ENCODE peak calls at places on chromosomes 16 and 17, in eight cellular contexts. H, S, I, B, T, Z, L and A are unnamed samples.

GRCh38 chr16:86300746-86301480 is 209.4 kb upstream of the FOXF1 start:
- DNase-seq in H (no peak), S (no peak), I (no peak), B (no peak), T (no peak), Z (no peak), L (peak), A (no peak)

GRCh38 chr16:5509794-5510193 is 412.2 kb upstream of the EEF2KMT start:
- DNase-seq in H (no peak), S (no peak), I (no peak), B (no peak), T (no peak), Z (no peak), L (no peak), A (no peak)

GRCh38 chr17:27457731-27458523 is 1.7 kb downstream of the KSR1 start:
- DNase-seq in H (no peak), S (no peak), I (no peak), B (no peak), T (peak), Z (peak), L (peak), A (peak)

GRCh38 chr17:40910441-40910841 is 25.4 kb upstream of the KRT20 start:
- DNase-seq in H (no peak), S (no peak), I (no peak), B (no peak), T (no peak), Z (peak), L (no peak), A (no peak)

GRCh38 chr17:60597297-60597696 is 2.7 kb upstream of the PPM1D start:
- DNase-seq in H (no peak), S (no peak), I (no peak), B (no peak), T (no peak), Z (no peak), L (no peak), A (no peak)

GRCh38 chr16:70746708-70747424 is 54.1 kb downstream of the VAC14 start:
- DNase-seq in H (peak), S (peak), I (no peak), B (peak), T (no peak), Z (peak), L (peak), A (no peak)

GRCh38 chr16:12276631-12277030 is 300.1 kb downstream of the SNX29 start:
- DNase-seq in H (no peak), S (no peak), I (no peak), B (no peak), T (no peak), Z (peak), L (no peak), A (no peak)

GRCh38 chr17:76408037-76408849 is 23.8 kb downstream of the SPHK1 start:
- DNase-seq in H (no peak), S (peak), I (peak), B (peak), T (peak), Z (peak), L (no peak), A (no peak)

GRCh38 chr16:15055141-15056053 is 477 bp downstream of the NTAN1 start:
- DNase-seq in H (no peak), S (peak), I (no peak), B (no peak), T (peak), Z (peak), L (peak), A (peak)

GRCh38 chr17:80180192-80180591 is 10.4 kb downstream of the CARD14 start:
- DNase-seq in H (no peak), S (no peak), I (no peak), B (no peak), T (no peak), Z (no peak), L (no peak), A (no peak)

GRCh38 chr17:43881758-43882505 is 25.4 kb downstream of the MPP2 start:
- DNase-seq in H (no peak), S (no peak), I (no peak), B (no peak), T (no peak), Z (no peak), L (no peak), A (no peak)

GRCh38 chr17:64984776-64985521 is 65.7 kb upstream of the LRRC37A3 start:
- DNase-seq in H (no peak), S (peak), I (no peak), B (no peak), T (peak), Z (peak), L (no peak), A (no peak)

GRCh38 chr17:28916302-28916934 is 13.5 kb upstream of the DHRS13 start:
- DNase-seq in H (no peak), S (peak), I (no peak), B (no peak), T (peak), Z (peak), L (no peak), A (peak)

GRCh38 chr17:61738249-61738648 is 125.1 kb downstream of the BRIP1 start:
- DNase-seq in H (no peak), S (no peak), I (no peak), B (no peak), T (no peak), Z (no peak), L (no peak), A (no peak)

GRCh38 chr17:67999291-67999911 is 3.1 kb upstream of the C17orf58 start:
- DNase-seq in H (no peak), S (no peak), I (no peak), B (no peak), T (no peak), Z (peak), L (peak), A (no peak)

GRCh38 chr16:47143329-47143676 is 442 bp downstream of the NETO2 start:
- DNase-seq in H (peak), S (peak), I (peak), B (peak), T (peak), Z (peak), L (peak), A (peak)

GRCh38 chr16:80092686-80093085 is 448.1 kb upstream of the DYNLRB2 start:
- DNase-seq in H (no peak), S (no peak), I (no peak), B (no peak), T (no peak), Z (peak), L (no peak), A (no peak)

GRCh38 chr17:80724723-80725388 is 180.2 kb downstream of the RPTOR start:
- DNase-seq in H (no peak), S (no peak), I (no peak), B (no peak), T (no peak), Z (peak), L (peak), A (no peak)

GRCh38 chr17:60369727-60370126 is 22.2 kb downstream of the USP32 start:
- DNase-seq in H (no peak), S (no peak), I (no peak), B (no peak), T (no peak), Z (no peak), L (no peak), A (no peak)

GRCh38 chr17:50540485-50541401 is 6.2 kb upstream of the SPATA20 start:
- DNase-seq in H (no peak), S (no peak), I (no peak), B (no peak), T (no peak), Z (no peak), L (no peak), A (no peak)

GRCh38 chr16:89048087-89048729 is 45.4 kb upstream of the ACSF3 start:
- DNase-seq in H (no peak), S (no peak), I (no peak), B (no peak), T (no peak), Z (no peak), L (no peak), A (no peak)

GRCh38 chr17:27460196-27460725 is 4.0 kb downstream of the KSR1 start:
- DNase-seq in H (no peak), S (no peak), I (no peak), B (no peak), T (no peak), Z (no peak), L (no peak), A (no peak)